ENCODE peak calls at places on chromosomes 2 and 18, in six cellular contexts. G, Q, Z, E, W and C are unnamed samples.

GRCh38 chr2:241867776-241868420 is 1.6 kb upstream of the RTP5 start:
- DNase-seq in G (no peak), Q (peak; percentile 18), Z (no peak), E (no peak), W (no peak), C (no peak)

GRCh38 chr18:13672657-13673056 is 53.7 kb downstream of the FAM210A start:
- DNase-seq in Z (no peak), W (no peak), G (no peak), E (no peak), Q (no peak), C (no peak)

GRCh38 chr2:190853659-190854386 is 26.8 kb upstream of the GLS start:
- DNase-seq in Z (no peak), G (peak; percentile 46), W (no peak), Q (no peak), E (no peak), C (no peak)

GRCh38 chr18:26489191-26489590 is 59.2 kb downstream of the KCTD1 start:
- DNase-seq in E (no peak), Q (no peak), Z (no peak), G (no peak), W (no peak), C (no peak)

GRCh38 chr2:234958746-234959395 is 7.1 kb downstream of the SH3BP4 start:
- DNase-seq in G (no peak), Z (peak; percentile 51), Q (no peak), E (no peak), W (no peak), C (no peak)

GRCh38 chr2:232523682-232524597 is 2.0 kb upstream of the CHRND start:
- DNase-seq in Z (no peak), Q (peak; percentile 59), G (peak; percentile 25), E (no peak), W (peak; percentile 15), C (no peak)

GRCh38 chr2:73134471-73134870 is 21.7 kb upstream of the RAB11FIP5 start:
- DNase-seq in W (no peak), E (no peak), Q (no peak), G (no peak), Z (no peak), C (no peak)

GRCh38 chr2:57160976-57161375 is 885.6 kb upstream of the VRK2 start:
- DNase-seq in Z (no peak), W (peak; percentile 88), E (no peak), G (peak; percentile 89), Q (no peak), C (no peak)

GRCh38 chr2:79219383-79219988 is 59.9 kb upstream of the REG3A start:
- DNase-seq in W (peak; percentile 45), Q (no peak), G (peak; percentile 59), E (no peak), Z (no peak), C (peak; percentile 32)

DNA sequence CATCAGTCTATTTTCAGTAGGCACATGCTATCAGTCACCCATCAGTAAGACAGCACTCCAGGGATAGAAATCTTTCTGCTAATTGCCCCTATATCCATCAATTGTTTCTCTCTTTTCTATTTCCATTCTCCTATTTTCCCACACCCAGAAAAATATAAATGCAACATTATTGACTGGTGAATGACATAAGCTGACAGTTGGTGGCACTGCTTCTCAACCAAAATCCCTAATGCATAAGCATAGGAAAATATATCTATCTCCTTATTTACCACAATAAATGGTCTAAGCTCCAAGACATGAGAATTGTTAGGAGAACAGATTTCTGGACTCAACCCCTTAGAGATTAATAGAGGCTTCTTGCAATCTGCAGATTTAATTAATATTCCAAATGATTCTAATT is 64.0 kb upstream of the REG3A start:
- DNase-seq in Q (no peak), G (no peak), W (no peak), Z (no peak), E (no peak), C (no peak)
- TF ChIP-seq CTCF in Q (no peak), G (no peak), W (no peak), Z (no peak), E (no peak), C (peak; percentile 27)

GRCh38 chr2:19361325-19361990 is 3.0 kb upstream of the OSR1 start:
- DNase-seq in Z (peak; percentile 87), E (no peak), W (peak; percentile 43), Q (no peak), G (no peak), C (no peak)
- H3K4me3 ChIP-seq in Z (peak overlapping the region; percentile 53), E (peak overlapping the region; percentile 86), W (peak overlapping the region; percentile 33), Q (peak overlapping the region; percentile 78), G (peak overlapping the region; percentile 82), C (peak overlapping the region; percentile 77)

DNA sequence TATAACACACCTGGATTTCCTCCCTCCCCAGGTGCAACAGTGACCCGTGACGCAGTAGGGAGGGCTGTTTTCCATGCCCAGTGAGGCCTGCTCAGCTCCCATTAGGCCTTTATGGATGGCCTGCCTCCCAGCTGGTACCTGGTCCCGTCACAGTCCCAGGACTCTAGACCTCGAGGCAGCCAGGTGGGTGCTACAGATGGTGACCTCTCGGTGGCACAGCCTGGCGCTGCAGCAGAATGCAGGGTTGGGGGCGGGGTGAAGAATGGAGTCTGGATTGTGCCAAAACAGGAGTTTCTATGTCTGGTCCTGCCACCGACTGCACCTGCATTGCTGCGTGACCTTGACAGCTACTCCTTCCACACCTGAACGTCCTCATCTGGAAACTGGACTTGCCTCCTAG is 18.0 kb upstream of the YWHAQ start:
- DNase-seq in Q (no peak), E (no peak), W (no peak), G (no peak), Z (no peak), C (no peak)
- TF ChIP-seq CTCF in Q (no peak), E (no peak), W (no peak), G (no peak), Z (no peak), C (no peak)

GRCh38 chr2:102494570-102494969 is 21.5 kb downstream of the SLC9A4 start:
- DNase-seq in W (no peak), Q (no peak), G (no peak), E (no peak), Z (no peak), C (no peak)
- H3K4me3 ChIP-seq in W (no peak overlapping the region), Q (no peak overlapping the region), G (no peak overlapping the region), E (no peak overlapping the region), Z (no peak overlapping the region), C (no peak overlapping the region)

DNA sequence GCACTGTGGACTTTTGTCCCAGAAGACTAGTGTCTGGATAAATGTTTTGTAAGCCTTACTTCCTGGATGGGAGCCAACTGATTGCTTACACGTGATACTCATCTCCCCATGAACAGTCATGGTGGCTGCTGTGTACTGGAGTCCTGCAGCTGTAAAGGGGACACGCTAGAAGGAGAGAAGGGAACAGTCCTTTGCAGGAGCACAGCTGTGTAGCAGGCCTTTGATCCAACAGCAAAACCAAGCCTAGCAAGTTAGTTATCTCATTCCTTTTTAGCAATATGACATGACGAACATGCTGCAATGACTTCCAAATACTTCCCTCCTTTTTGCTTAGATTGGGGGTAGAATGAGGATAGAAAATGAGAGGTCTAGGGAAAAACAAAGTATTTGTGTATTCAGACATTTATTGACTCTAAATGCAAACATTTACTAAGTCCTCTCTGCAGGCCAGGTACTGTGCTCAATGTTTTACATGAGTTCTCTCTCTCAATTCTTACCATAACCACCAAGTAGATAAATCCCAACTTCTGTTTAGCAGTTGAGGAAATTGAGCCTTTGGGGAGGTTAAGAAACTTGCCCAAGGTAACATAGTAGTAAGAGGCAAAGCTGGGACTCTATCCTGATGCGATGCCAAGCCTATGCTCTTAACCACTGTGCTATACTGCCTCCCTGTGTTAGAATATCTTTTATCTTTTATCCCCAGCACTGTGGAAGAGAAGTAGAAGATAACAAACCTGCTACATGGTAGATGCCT is 55.4 kb upstream of the CD28 start:
- DNase-seq in Z (no peak), G (peak; percentile 73), E (no peak), W (peak; percentile 75), Q (no peak), C (peak; percentile 43)
- TF ChIP-seq CTCF in Z (no peak), G (peak; percentile 37), E (peak; percentile 35), W (peak; percentile 37), Q (peak; percentile 43), C (peak; percentile 68)